ENCODE peak calls at places on chromosomes 11 and 22, in ten cellular contexts. One of them, this sample, is unnamed.

GRCh38 chr11:2270322-2271076 is at the start of gene ASCL2:
- DNase-seq in skeletal muscle cell: no peak
- DNase-seq in stimulated activated effector memory CD8-positive, alpha-beta T cell treated with anti-CD3 and anti-CD28 coated beads, Interleukin-12 subunit alpha, Interleukin-12 subunit beta, amount 100 ng/mL, for 72 hours: peak; percentile 58
- DNase-seq in activated CD8-positive, alpha-beta memory T cell treated with anti-CD3 and anti-CD28 coated beads, Interleukin-2, amount 10 ng/mL, durations not matched to agents 7 days and 5 days: peak; percentile 33
- DNase-seq in NCI-H187: no peak
- DNase-seq in RWPE1: no peak
- DNase-seq in fibroblast of mammary gland: no peak
- DNase-seq in GM04503: no peak
- DNase-seq in left ventricle myocardium superior: no peak
- DNase-seq in neural crest cell: no peak
- DNase-seq in this sample: no peak

GRCh38 chr11:35354644-35355043 is 64.7 kb downstream of the SLC1A2 start:
- DNase-seq in activated CD8-positive, alpha-beta memory T cell treated with anti-CD3 and anti-CD28 coated beads, Interleukin-2, amount 10 ng/mL, durations not matched to agents 7 days and 5 days: no peak
- DNase-seq in NCI-H187: no peak
- DNase-seq in RWPE1: no peak
- DNase-seq in neural crest cell: no peak
- DNase-seq in skeletal muscle cell: no peak
- DNase-seq in stimulated activated effector memory CD8-positive, alpha-beta T cell treated with anti-CD3 and anti-CD28 coated beads, Interleukin-12 subunit alpha, Interleukin-12 subunit beta, amount 100 ng/mL, for 72 hours: no peak
- DNase-seq in left ventricle myocardium superior: no peak
- DNase-seq in GM04503: no peak
- DNase-seq in fibroblast of mammary gland: peak; percentile 50
- DNase-seq in this sample: no peak

GRCh38 chr11:63532799-63533475 is 3.7 kb upstream of the PLAAT4 start:
- DNase-seq in GM04503: no peak
- DNase-seq in fibroblast of mammary gland: no peak
- DNase-seq in left ventricle myocardium superior: no peak
- DNase-seq in neural crest cell: no peak
- DNase-seq in stimulated activated effector memory CD8-positive, alpha-beta T cell treated with anti-CD3 and anti-CD28 coated beads, Interleukin-12 subunit alpha, Interleukin-12 subunit beta, amount 100 ng/mL, for 72 hours: no peak
- DNase-seq in RWPE1: no peak
- DNase-seq in skeletal muscle cell: no peak
- DNase-seq in activated CD8-positive, alpha-beta memory T cell treated with anti-CD3 and anti-CD28 coated beads, Interleukin-2, amount 10 ng/mL, durations not matched to agents 7 days and 5 days: no peak
- DNase-seq in NCI-H187: no peak
- DNase-seq in this sample: no peak

GRCh38 chr22:50674127-50674493 is 1.5 kb downstream of the SHANK3 start:
- DNase-seq in left ventricle myocardium superior: no peak
- DNase-seq in stimulated activated effector memory CD8-positive, alpha-beta T cell treated with anti-CD3 and anti-CD28 coated beads, Interleukin-12 subunit alpha, Interleukin-12 subunit beta, amount 100 ng/mL, for 72 hours: no peak
- DNase-seq in GM04503: no peak
- DNase-seq in fibroblast of mammary gland: no peak
- DNase-seq in neural crest cell: no peak
- DNase-seq in NCI-H187: no peak
- DNase-seq in activated CD8-positive, alpha-beta memory T cell treated with anti-CD3 and anti-CD28 coated beads, Interleukin-2, amount 10 ng/mL, durations not matched to agents 7 days and 5 days: no peak
- DNase-seq in skeletal muscle cell: no peak
- DNase-seq in RWPE1: no peak
- DNase-seq in this sample: no peak

GRCh38 chr11:87256694-87257340 is 219.1 kb downstream of the TMEM135 start:
- DNase-seq in left ventricle myocardium superior: no peak
- DNase-seq in fibroblast of mammary gland: no peak
- DNase-seq in stimulated activated effector memory CD8-positive, alpha-beta T cell treated with anti-CD3 and anti-CD28 coated beads, Interleukin-12 subunit alpha, Interleukin-12 subunit beta, amount 100 ng/mL, for 72 hours: no peak
- DNase-seq in GM04503: no peak
- DNase-seq in activated CD8-positive, alpha-beta memory T cell treated with anti-CD3 and anti-CD28 coated beads, Interleukin-2, amount 10 ng/mL, durations not matched to agents 7 days and 5 days: no peak
- DNase-seq in skeletal muscle cell: no peak
- DNase-seq in NCI-H187: no peak
- DNase-seq in RWPE1: no peak
- DNase-seq in neural crest cell: no peak
- DNase-seq in this sample: no peak

GRCh38 chr11:30313580-30313979 is 9.3 kb upstream of the ARL14EP start:
- DNase-seq in NCI-H187: no peak
- DNase-seq in GM04503: no peak
- DNase-seq in fibroblast of mammary gland: peak; percentile 11
- DNase-seq in skeletal muscle cell: peak; percentile 45
- DNase-seq in left ventricle myocardium superior: no peak
- DNase-seq in neural crest cell: no peak
- DNase-seq in stimulated activated effector memory CD8-positive, alpha-beta T cell treated with anti-CD3 and anti-CD28 coated beads, Interleukin-12 subunit alpha, Interleukin-12 subunit beta, amount 100 ng/mL, for 72 hours: no peak
- DNase-seq in activated CD8-positive, alpha-beta memory T cell treated with anti-CD3 and anti-CD28 coated beads, Interleukin-2, amount 10 ng/mL, durations not matched to agents 7 days and 5 days: no peak
- DNase-seq in RWPE1: no peak
- DNase-seq in this sample: no peak

GRCh38 chr11:44096360-44097188 is 1.1 kb downstream of the EXT2 start:
- DNase-seq in neural crest cell: no peak
- DNase-seq in fibroblast of mammary gland: peak; percentile 41
- DNase-seq in activated CD8-positive, alpha-beta memory T cell treated with anti-CD3 and anti-CD28 coated beads, Interleukin-2, amount 10 ng/mL, durations not matched to agents 7 days and 5 days: no peak
- DNase-seq in stimulated activated effector memory CD8-positive, alpha-beta T cell treated with anti-CD3 and anti-CD28 coated beads, Interleukin-12 subunit alpha, Interleukin-12 subunit beta, amount 100 ng/mL, for 72 hours: peak; percentile 55
- DNase-seq in skeletal muscle cell: no peak
- DNase-seq in GM04503: peak; percentile 37
- DNase-seq in NCI-H187: no peak
- DNase-seq in left ventricle myocardium superior: no peak
- DNase-seq in RWPE1: peak; percentile 84
- DNase-seq in this sample: peak; percentile 28

GRCh38 chr22:45263790-45264269 is 20.9 kb upstream of the UPK3A start:
- DNase-seq in neural crest cell: peak; percentile 58
- DNase-seq in skeletal muscle cell: peak; percentile 34
- DNase-seq in GM04503: peak; percentile 42
- DNase-seq in RWPE1: peak; percentile 70
- DNase-seq in fibroblast of mammary gland: peak; percentile 78
- DNase-seq in stimulated activated effector memory CD8-positive, alpha-beta T cell treated with anti-CD3 and anti-CD28 coated beads, Interleukin-12 subunit alpha, Interleukin-12 subunit beta, amount 100 ng/mL, for 72 hours: no peak
- DNase-seq in activated CD8-positive, alpha-beta memory T cell treated with anti-CD3 and anti-CD28 coated beads, Interleukin-2, amount 10 ng/mL, durations not matched to agents 7 days and 5 days: no peak
- DNase-seq in left ventricle myocardium superior: peak; percentile 83
- DNase-seq in NCI-H187: no peak
- DNase-seq in this sample: peak; percentile 61

GRCh38 chr11:102476069-102476468 is 23.5 kb upstream of the TMEM123 start:
- DNase-seq in skeletal muscle cell: no peak
- DNase-seq in fibroblast of mammary gland: peak; percentile 32
- DNase-seq in activated CD8-positive, alpha-beta memory T cell treated with anti-CD3 and anti-CD28 coated beads, Interleukin-2, amount 10 ng/mL, durations not matched to agents 7 days and 5 days: no peak
- DNase-seq in left ventricle myocardium superior: no peak
- DNase-seq in RWPE1: no peak
- DNase-seq in GM04503: no peak
- DNase-seq in NCI-H187: no peak
- DNase-seq in neural crest cell: no peak
- DNase-seq in stimulated activated effector memory CD8-positive, alpha-beta T cell treated with anti-CD3 and anti-CD28 coated beads, Interleukin-12 subunit alpha, Interleukin-12 subunit beta, amount 100 ng/mL, for 72 hours: no peak
- DNase-seq in this sample: no peak

GRCh38 chr11:68750197-68750987 is 928 bp downstream of the TESMIN start:
- DNase-seq in stimulated activated effector memory CD8-positive, alpha-beta T cell treated with anti-CD3 and anti-CD28 coated beads, Interleukin-12 subunit alpha, Interleukin-12 subunit beta, amount 100 ng/mL, for 72 hours: peak; percentile 50
- DNase-seq in NCI-H187: no peak
- DNase-seq in GM04503: no peak
- DNase-seq in skeletal muscle cell: no peak
- DNase-seq in fibroblast of mammary gland: no peak
- DNase-seq in left ventricle myocardium superior: peak; percentile 36
- DNase-seq in activated CD8-positive, alpha-beta memory T cell treated with anti-CD3 and anti-CD28 coated beads, Interleukin-2, amount 10 ng/mL, durations not matched to agents 7 days and 5 days: peak; percentile 44
- DNase-seq in neural crest cell: peak; percentile 18
- DNase-seq in RWPE1: no peak
- DNase-seq in this sample: no peak

GRCh38 chr11:84628871-84629625 is 998.1 kb downstream of the DLG2 start:
- DNase-seq in stimulated activated effector memory CD8-positive, alpha-beta T cell treated with anti-CD3 and anti-CD28 coated beads, Interleukin-12 subunit alpha, Interleukin-12 subunit beta, amount 100 ng/mL, for 72 hours: no peak
- DNase-seq in left ventricle myocardium superior: no peak
- DNase-seq in fibroblast of mammary gland: no peak
- DNase-seq in skeletal muscle cell: no peak
- DNase-seq in NCI-H187: no peak
- DNase-seq in RWPE1: no peak
- DNase-seq in activated CD8-positive, alpha-beta memory T cell treated with anti-CD3 and anti-CD28 coated beads, Interleukin-2, amount 10 ng/mL, durations not matched to agents 7 days and 5 days: no peak
- DNase-seq in GM04503: no peak
- DNase-seq in neural crest cell: no peak
- DNase-seq in this sample: no peak

GRCh38 chr11:87439981-87440760 is 402.4 kb downstream of the TMEM135 start:
- DNase-seq in stimulated activated effector memory CD8-positive, alpha-beta T cell treated with anti-CD3 and anti-CD28 coated beads, Interleukin-12 subunit alpha, Interleukin-12 subunit beta, amount 100 ng/mL, for 72 hours: no peak
- DNase-seq in activated CD8-positive, alpha-beta memory T cell treated with anti-CD3 and anti-CD28 coated beads, Interleukin-2, amount 10 ng/mL, durations not matched to agents 7 days and 5 days: no peak
- DNase-seq in NCI-H187: no peak
- DNase-seq in neural crest cell: no peak
- DNase-seq in left ventricle myocardium superior: no peak
- DNase-seq in RWPE1: no peak
- DNase-seq in fibroblast of mammary gland: peak; percentile 10
- DNase-seq in GM04503: no peak
- DNase-seq in skeletal muscle cell: no peak
- DNase-seq in this sample: no peak

GRCh38 chr22:44080936-44081853 is 57.1 kb downstream of the PARVB start:
- DNase-seq in skeletal muscle cell: no peak
- DNase-seq in NCI-H187: peak; percentile 46
- DNase-seq in fibroblast of mammary gland: peak; percentile 64
- DNase-seq in left ventricle myocardium superior: peak; percentile 86
- DNase-seq in RWPE1: peak; percentile 59
- DNase-seq in activated CD8-positive, alpha-beta memory T cell treated with anti-CD3 and anti-CD28 coated beads, Interleukin-2, amount 10 ng/mL, durations not matched to agents 7 days and 5 days: peak; percentile 80
- DNase-seq in GM04503: no peak
- DNase-seq in stimulated activated effector memory CD8-positive, alpha-beta T cell treated with anti-CD3 and anti-CD28 coated beads, Interleukin-12 subunit alpha, Interleukin-12 subunit beta, amount 100 ng/mL, for 72 hours: peak; percentile 78
- DNase-seq in neural crest cell: peak; percentile 81
- DNase-seq in this sample: peak; percentile 28

GRCh38 chr22:31344369-31345330 is 1.5 kb downstream of the PATZ1 start:
- DNase-seq in GM04503: no peak
- DNase-seq in activated CD8-positive, alpha-beta memory T cell treated with anti-CD3 and anti-CD28 coated beads, Interleukin-2, amount 10 ng/mL, durations not matched to agents 7 days and 5 days: peak; percentile 61
- DNase-seq in NCI-H187: no peak
- DNase-seq in neural crest cell: no peak
- DNase-seq in RWPE1: no peak
- DNase-seq in left ventricle myocardium superior: peak; percentile 40
- DNase-seq in stimulated activated effector memory CD8-positive, alpha-beta T cell treated with anti-CD3 and anti-CD28 coated beads, Interleukin-12 subunit alpha, Interleukin-12 subunit beta, amount 100 ng/mL, for 72 hours: peak; percentile 70
- DNase-seq in skeletal muscle cell: no peak
- DNase-seq in fibroblast of mammary gland: peak; percentile 48
- DNase-seq in this sample: no peak

GRCh38 chr11:64933213-64933934 is 2.3 kb downstream of the GPHA2 start:
- DNase-seq in left ventricle myocardium superior: no peak
- DNase-seq in GM04503: no peak
- DNase-seq in NCI-H187: no peak
- DNase-seq in stimulated activated effector memory CD8-positive, alpha-beta T cell treated with anti-CD3 and anti-CD28 coated beads, Interleukin-12 subunit alpha, Interleukin-12 subunit beta, amount 100 ng/mL, for 72 hours: no peak
- DNase-seq in skeletal muscle cell: no peak
- DNase-seq in RWPE1: no peak
- DNase-seq in activated CD8-positive, alpha-beta memory T cell treated with anti-CD3 and anti-CD28 coated beads, Interleukin-2, amount 10 ng/mL, durations not matched to agents 7 days and 5 days: no peak
- DNase-seq in fibroblast of mammary gland: no peak
- DNase-seq in neural crest cell: no peak
- DNase-seq in this sample: no peak

GRCh38 chr11:78586452-78587046 is 11.9 kb upstream of the NARS2 start:
- DNase-seq in skeletal muscle cell: no peak
- DNase-seq in NCI-H187: no peak
- DNase-seq in left ventricle myocardium superior: no peak
- DNase-seq in neural crest cell: no peak
- DNase-seq in RWPE1: no peak
- DNase-seq in activated CD8-positive, alpha-beta memory T cell treated with anti-CD3 and anti-CD28 coated beads, Interleukin-2, amount 10 ng/mL, durations not matched to agents 7 days and 5 days: no peak
- DNase-seq in fibroblast of mammary gland: peak; percentile 44
- DNase-seq in stimulated activated effector memory CD8-positive, alpha-beta T cell treated with anti-CD3 and anti-CD28 coated beads, Interleukin-12 subunit alpha, Interleukin-12 subunit beta, amount 100 ng/mL, for 72 hours: no peak
- DNase-seq in GM04503: no peak
- DNase-seq in this sample: no peak

GRCh38 chr11:122882809-122883681 is 486 bp downstream of the JHY start:
- DNase-seq in NCI-H187: peak; percentile 7
- DNase-seq in fibroblast of mammary gland: peak; percentile 58
- DNase-seq in neural crest cell: peak; percentile 18
- DNase-seq in GM04503: peak; percentile 77
- DNase-seq in left ventricle myocardium superior: peak; percentile 71
- DNase-seq in activated CD8-positive, alpha-beta memory T cell treated with anti-CD3 and anti-CD28 coated beads, Interleukin-2, amount 10 ng/mL, durations not matched to agents 7 days and 5 days: peak; percentile 72
- DNase-seq in skeletal muscle cell: peak; percentile 45
- DNase-seq in stimulated activated effector memory CD8-positive, alpha-beta T cell treated with anti-CD3 and anti-CD28 coated beads, Interleukin-12 subunit alpha, Interleukin-12 subunit beta, amount 100 ng/mL, for 72 hours: peak; percentile 79
- DNase-seq in RWPE1: peak; percentile 36
- DNase-seq in this sample: no peak

GRCh38 chr11:64035581-64035980 is at the start of gene FLRT1:
- DNase-seq in fibroblast of mammary gland: no peak
- DNase-seq in stimulated activated effector memory CD8-positive, alpha-beta T cell treated with anti-CD3 and anti-CD28 coated beads, Interleukin-12 subunit alpha, Interleukin-12 subunit beta, amount 100 ng/mL, for 72 hours: no peak
- DNase-seq in left ventricle myocardium superior: no peak
- DNase-seq in GM04503: no peak
- DNase-seq in neural crest cell: no peak
- DNase-seq in skeletal muscle cell: no peak
- DNase-seq in activated CD8-positive, alpha-beta memory T cell treated with anti-CD3 and anti-CD28 coated beads, Interleukin-2, amount 10 ng/mL, durations not matched to agents 7 days and 5 days: no peak
- DNase-seq in RWPE1: no peak
- DNase-seq in NCI-H187: no peak
- DNase-seq in this sample: no peak

GRCh38 chr22:29215012-29215860 is 9.5 kb downstream of the EMID1 start:
- DNase-seq in left ventricle myocardium superior: no peak
- DNase-seq in neural crest cell: no peak
- DNase-seq in activated CD8-positive, alpha-beta memory T cell treated with anti-CD3 and anti-CD28 coated beads, Interleukin-2, amount 10 ng/mL, durations not matched to agents 7 days and 5 days: no peak
- DNase-seq in RWPE1: no peak
- DNase-seq in NCI-H187: no peak
- DNase-seq in skeletal muscle cell: no peak
- DNase-seq in GM04503: no peak
- DNase-seq in stimulated activated effector memory CD8-positive, alpha-beta T cell treated with anti-CD3 and anti-CD28 coated beads, Interleukin-12 subunit alpha, Interleukin-12 subunit beta, amount 100 ng/mL, for 72 hours: no peak
- DNase-seq in fibroblast of mammary gland: no peak
- DNase-seq in this sample: no peak

GRCh38 chr11:61893981-61894380 is 2.6 kb upstream of the FADS3 start:
- DNase-seq in fibroblast of mammary gland: peak; percentile 95
- DNase-seq in NCI-H187: no peak
- DNase-seq in RWPE1: no peak
- DNase-seq in left ventricle myocardium superior: no peak
- DNase-seq in GM04503: peak; percentile 88
- DNase-seq in activated CD8-positive, alpha-beta memory T cell treated with anti-CD3 and anti-CD28 coated beads, Interleukin-2, amount 10 ng/mL, durations not matched to agents 7 days and 5 days: no peak
- DNase-seq in stimulated activated effector memory CD8-positive, alpha-beta T cell treated with anti-CD3 and anti-CD28 coated beads, Interleukin-12 subunit alpha, Interleukin-12 subunit beta, amount 100 ng/mL, for 72 hours: no peak
- DNase-seq in neural crest cell: no peak
- DNase-seq in skeletal muscle cell: peak; percentile 75
- DNase-seq in this sample: peak; percentile 74

GRCh38 chr22:47102648-47103047 is 340.2 kb downstream of the TBC1D22A start:
- DNase-seq in GM04503: no peak
- DNase-seq in neural crest cell: no peak
- DNase-seq in RWPE1: no peak
- DNase-seq in stimulated activated effector memory CD8-positive, alpha-beta T cell treated with anti-CD3 and anti-CD28 coated beads, Interleukin-12 subunit alpha, Interleukin-12 subunit beta, amount 100 ng/mL, for 72 hours: no peak
- DNase-seq in activated CD8-positive, alpha-beta memory T cell treated with anti-CD3 and anti-CD28 coated beads, Interleukin-2, amount 10 ng/mL, durations not matched to agents 7 days and 5 days: no peak
- DNase-seq in NCI-H187: no peak
- DNase-seq in left ventricle myocardium superior: no peak
- DNase-seq in fibroblast of mammary gland: no peak
- DNase-seq in skeletal muscle cell: no peak
- DNase-seq in this sample: no peak

GRCh38 chr11:59247535-59248227 is 35.0 kb upstream of the MPEG1 start:
- DNase-seq in neural crest cell: no peak
- DNase-seq in NCI-H187: no peak
- DNase-seq in left ventricle myocardium superior: peak; percentile 50
- DNase-seq in stimulated activated effector memory CD8-positive, alpha-beta T cell treated with anti-CD3 and anti-CD28 coated beads, Interleukin-12 subunit alpha, Interleukin-12 subunit beta, amount 100 ng/mL, for 72 hours: no peak
- DNase-seq in skeletal muscle cell: no peak
- DNase-seq in activated CD8-positive, alpha-beta memory T cell treated with anti-CD3 and anti-CD28 coated beads, Interleukin-2, amount 10 ng/mL, durations not matched to agents 7 days and 5 days: peak; percentile 48
- DNase-seq in fibroblast of mammary gland: peak; percentile 67
- DNase-seq in GM04503: no peak
- DNase-seq in RWPE1: peak; percentile 13
- DNase-seq in this sample: peak; percentile 13

GRCh38 chr11:65786008-65786785 is 666 bp upstream of the OVOL1 start:
- DNase-seq in RWPE1: no peak
- DNase-seq in NCI-H187: no peak
- DNase-seq in left ventricle myocardium superior: no peak
- DNase-seq in fibroblast of mammary gland: no peak
- DNase-seq in GM04503: no peak
- DNase-seq in skeletal muscle cell: no peak
- DNase-seq in stimulated activated effector memory CD8-positive, alpha-beta T cell treated with anti-CD3 and anti-CD28 coated beads, Interleukin-12 subunit alpha, Interleukin-12 subunit beta, amount 100 ng/mL, for 72 hours: no peak
- DNase-seq in activated CD8-positive, alpha-beta memory T cell treated with anti-CD3 and anti-CD28 coated beads, Interleukin-2, amount 10 ng/mL, durations not matched to agents 7 days and 5 days: no peak
- DNase-seq in neural crest cell: no peak
- DNase-seq in this sample: no peak

GRCh38 chr11:66221726-66222236 is 46.7 kb upstream of the RAB1B start:
- DNase-seq in fibroblast of mammary gland: peak; percentile 8
- DNase-seq in activated CD8-positive, alpha-beta memory T cell treated with anti-CD3 and anti-CD28 coated beads, Interleukin-2, amount 10 ng/mL, durations not matched to agents 7 days and 5 days: no peak
- DNase-seq in NCI-H187: no peak
- DNase-seq in stimulated activated effector memory CD8-positive, alpha-beta T cell treated with anti-CD3 and anti-CD28 coated beads, Interleukin-12 subunit alpha, Interleukin-12 subunit beta, amount 100 ng/mL, for 72 hours: no peak
- DNase-seq in skeletal muscle cell: no peak
- DNase-seq in RWPE1: no peak
- DNase-seq in GM04503: no peak
- DNase-seq in left ventricle myocardium superior: no peak
- DNase-seq in neural crest cell: no peak
- DNase-seq in this sample: no peak

GRCh38 chr11:118129475-118130196 is 23.0 kb downstream of the SCN4B start:
- DNase-seq in fibroblast of mammary gland: no peak
- DNase-seq in NCI-H187: no peak
- DNase-seq in stimulated activated effector memory CD8-positive, alpha-beta T cell treated with anti-CD3 and anti-CD28 coated beads, Interleukin-12 subunit alpha, Interleukin-12 subunit beta, amount 100 ng/mL, for 72 hours: no peak
- DNase-seq in skeletal muscle cell: no peak
- DNase-seq in RWPE1: no peak
- DNase-seq in activated CD8-positive, alpha-beta memory T cell treated with anti-CD3 and anti-CD28 coated beads, Interleukin-2, amount 10 ng/mL, durations not matched to agents 7 days and 5 days: no peak
- DNase-seq in left ventricle myocardium superior: no peak
- DNase-seq in GM04503: no peak
- DNase-seq in neural crest cell: no peak
- DNase-seq in this sample: no peak

GRCh38 chr11:115739878-115740277 is 235.7 kb upstream of the CADM1 start:
- DNase-seq in NCI-H187: no peak
- DNase-seq in RWPE1: no peak
- DNase-seq in neural crest cell: no peak
- DNase-seq in GM04503: no peak
- DNase-seq in left ventricle myocardium superior: no peak
- DNase-seq in stimulated activated effector memory CD8-positive, alpha-beta T cell treated with anti-CD3 and anti-CD28 coated beads, Interleukin-12 subunit alpha, Interleukin-12 subunit beta, amount 100 ng/mL, for 72 hours: no peak
- DNase-seq in activated CD8-positive, alpha-beta memory T cell treated with anti-CD3 and anti-CD28 coated beads, Interleukin-2, amount 10 ng/mL, durations not matched to agents 7 days and 5 days: no peak
- DNase-seq in skeletal muscle cell: no peak
- DNase-seq in fibroblast of mammary gland: no peak
- DNase-seq in this sample: no peak

GRCh38 chr11:40683010-40683409 is 776.4 kb downstream of the LRRC4C start:
- DNase-seq in stimulated activated effector memory CD8-positive, alpha-beta T cell treated with anti-CD3 and anti-CD28 coated beads, Interleukin-12 subunit alpha, Interleukin-12 subunit beta, amount 100 ng/mL, for 72 hours: no peak
- DNase-seq in fibroblast of mammary gland: no peak
- DNase-seq in activated CD8-positive, alpha-beta memory T cell treated with anti-CD3 and anti-CD28 coated beads, Interleukin-2, amount 10 ng/mL, durations not matched to agents 7 days and 5 days: no peak
- DNase-seq in GM04503: no peak
- DNase-seq in NCI-H187: no peak
- DNase-seq in RWPE1: no peak
- DNase-seq in neural crest cell: no peak
- DNase-seq in left ventricle myocardium superior: no peak
- DNase-seq in skeletal muscle cell: no peak
- DNase-seq in this sample: no peak

GRCh38 chr22:20654343-20655208 is 119.3 kb upstream of the SERPIND1 start:
- DNase-seq in skeletal muscle cell: no peak
- DNase-seq in GM04503: no peak
- DNase-seq in neural crest cell: no peak
- DNase-seq in fibroblast of mammary gland: no peak
- DNase-seq in activated CD8-positive, alpha-beta memory T cell treated with anti-CD3 and anti-CD28 coated beads, Interleukin-2, amount 10 ng/mL, durations not matched to agents 7 days and 5 days: no peak
- DNase-seq in left ventricle myocardium superior: no peak
- DNase-seq in RWPE1: no peak
- DNase-seq in NCI-H187: peak; percentile 19
- DNase-seq in stimulated activated effector memory CD8-positive, alpha-beta T cell treated with anti-CD3 and anti-CD28 coated beads, Interleukin-12 subunit alpha, Interleukin-12 subunit beta, amount 100 ng/mL, for 72 hours: peak; percentile 39
- DNase-seq in this sample: no peak

This sample was measured in AG09309.